ENCODE peak calls at places on chromosomes 3 and 15, in seven cellular contexts. X is GM12865, G is activated T-cell treated with anti-CD3 and anti-CD28 coated beads for 24 hours, Q is activated gamma-delta T cell treated with Interleukin-2 at 50 U/mL for 16 hours, L is iPS-NIHi11, R is AML-193, O is COR-L47. D is an unnamed sample.

GRCh38 chr3:49805367-49805782 is 2.3 kb downstream of the INKA1 start:
- DNase-seq in X (peak), O (no peak), L (no peak), Q (no peak), G (no peak), R (peak), D (no peak)

GRCh38 chr3:129482721-129483120 is 42.7 kb downstream of the IFT122 start:
- DNase-seq in X (no peak), Q (no peak), G (no peak), O (no peak), L (peak), R (no peak), D (no peak)

GRCh38 chr15:45199136-45199810 is 11.5 kb upstream of the SHF start:
- DNase-seq in X (peak), G (no peak), R (no peak), O (peak), L (no peak), Q (peak), D (no peak)

GRCh38 chr3:47907784-47908183 is 104.8 kb downstream of the DHX30 start:
- DNase-seq in L (no peak), R (no peak), G (no peak), O (no peak), Q (no peak), X (no peak), D (no peak)

GRCh38 chr15:64110945-64111678 is 15.3 kb downstream of the SNX1 start:
- DNase-seq in L (no peak), G (no peak), R (no peak), O (no peak), X (peak), Q (no peak), D (peak)

GRCh38 chr3:73412020-73412419 is 212.7 kb downstream of the PDZRN3 start:
- DNase-seq in G (no peak), L (no peak), X (no peak), Q (no peak), R (no peak), O (no peak), D (no peak)

GRCh38 chr3:7630351-7630911 is 769.5 kb downstream of the GRM7 start:
- DNase-seq in O (no peak), R (no peak), L (no peak), G (no peak), Q (no peak), X (no peak), D (no peak)

GRCh38 chr15:68646751-68647150 is 68.0 kb downstream of the CORO2B start:
- DNase-seq in L (no peak), G (no peak), R (no peak), Q (no peak), X (no peak), O (no peak), D (no peak)

GRCh38 chr15:57153140-57153539 is 223.2 kb upstream of the CGNL1 start:
- DNase-seq in L (no peak), X (peak), O (no peak), R (no peak), G (no peak), Q (no peak), D (no peak)

GRCh38 chr3:160040181-160040580 is 51.5 kb downstream of the IL12A start:
- DNase-seq in O (no peak), X (no peak), L (no peak), Q (no peak), G (no peak), R (no peak), D (no peak)

GRCh38 chr3:57127849-57128566 is 37.1 kb downstream of the IL17RD start:
- DNase-seq in Q (no peak), G (no peak), O (no peak), L (no peak), R (no peak), X (no peak), D (no peak)

GRCh38 chr3:152243301-152243711 is 25.4 kb upstream of the MBNL1 start:
- DNase-seq in R (no peak), G (no peak), O (no peak), Q (no peak), L (no peak), X (peak), D (no peak)

GRCh38 chr3:38723569-38724391 is 74.3 kb upstream of the SCN5A start:
- DNase-seq in L (no peak), O (no peak), R (no peak), G (no peak), Q (no peak), X (no peak), D (no peak)

GRCh38 chr15:31330836-31331235 is 4.2 kb downstream of the KLF13 start:
- DNase-seq in R (no peak), L (no peak), G (no peak), X (no peak), O (no peak), Q (no peak), D (no peak)

GRCh38 chr3:42504334-42505202 is 2.1 kb downstream of the VIPR1 start:
- DNase-seq in X (no peak), G (no peak), R (no peak), O (no peak), Q (no peak), L (no peak), D (no peak)

GRCh38 chr3:127008236-127008635 is 25.3 kb downstream of the PLXNA1 start:
- DNase-seq in G (no peak), X (no peak), R (no peak), L (no peak), Q (no peak), O (peak), D (no peak)

GRCh38 chr15:66241301-66241700 is 12.2 kb downstream of the MEGF11 start:
- DNase-seq in X (no peak), G (no peak), Q (no peak), L (no peak), O (no peak), R (no peak), D (no peak)

GRCh38 chr15:101156509-101157159 is 95.2 kb downstream of the CHSY1 start:
- DNase-seq in G (no peak), O (no peak), R (no peak), Q (no peak), L (no peak), X (peak), D (peak)

D was measured in GM10248.